ENCODE peak calls at places on chromosome 15, in seven cellular contexts. One of them, this sample, is unnamed.

GRCh38 chr15:75205064-75205395 is 3.3 kb downstream of the C15orf39 start:
- DNase-seq in iris pigment epithelial cell: no peak
- DNase-seq in activated CD8-positive, alpha-beta T cell treated with anti-CD3 and anti-CD28 coated beads, Interleukin-2, amount 10 ng/mL, durations not matched to agents 7 days and 5 days: no peak
- DNase-seq in NCI-H2081: no peak
- DNase-seq in globus pallidus: no peak
- DNase-seq in renal cortical epithelial cell: no peak
- DNase-seq in activated gamma-delta T cell treated with Interleukin-2 at 50 U/mL for 16 hours: no peak
- DNase-seq in this sample: no peak

GRCh38 chr15:77656294-77656693 is 23.6 kb upstream of the LINGO1 start:
- DNase-seq in NCI-H2081: no peak
- DNase-seq in globus pallidus: no peak
- DNase-seq in activated CD8-positive, alpha-beta T cell treated with anti-CD3 and anti-CD28 coated beads, Interleukin-2, amount 10 ng/mL, durations not matched to agents 7 days and 5 days: no peak
- DNase-seq in iris pigment epithelial cell: no peak
- DNase-seq in activated gamma-delta T cell treated with Interleukin-2 at 50 U/mL for 16 hours: no peak
- DNase-seq in renal cortical epithelial cell: no peak
- DNase-seq in this sample: no peak

GRCh38 chr15:34621675-34622074 is 38.2 kb upstream of the GOLGA8B start:
- DNase-seq in activated CD8-positive, alpha-beta T cell treated with anti-CD3 and anti-CD28 coated beads, Interleukin-2, amount 10 ng/mL, durations not matched to agents 7 days and 5 days: no peak
- DNase-seq in iris pigment epithelial cell: peak; percentile 48
- DNase-seq in NCI-H2081: peak; percentile 24
- DNase-seq in renal cortical epithelial cell: peak; percentile 50
- DNase-seq in activated gamma-delta T cell treated with Interleukin-2 at 50 U/mL for 16 hours: no peak
- DNase-seq in globus pallidus: peak; percentile 13
- DNase-seq in this sample: peak; percentile 61

GRCh38 chr15:40048155-40048792 is 9.3 kb upstream of the SRP14 start:
- DNase-seq in globus pallidus: no peak
- DNase-seq in activated CD8-positive, alpha-beta T cell treated with anti-CD3 and anti-CD28 coated beads, Interleukin-2, amount 10 ng/mL, durations not matched to agents 7 days and 5 days: peak; percentile 49
- DNase-seq in iris pigment epithelial cell: peak; percentile 53
- DNase-seq in NCI-H2081: no peak
- DNase-seq in renal cortical epithelial cell: no peak
- DNase-seq in activated gamma-delta T cell treated with Interleukin-2 at 50 U/mL for 16 hours: peak; percentile 43
- DNase-seq in this sample: no peak

GRCh38 chr15:44066211-44066827 is 128.8 kb downstream of the FRMD5 start:
- DNase-seq in NCI-H2081: peak; percentile 66
- DNase-seq in iris pigment epithelial cell: peak; percentile 66
- DNase-seq in activated gamma-delta T cell treated with Interleukin-2 at 50 U/mL for 16 hours: peak; percentile 50
- DNase-seq in renal cortical epithelial cell: peak; percentile 64
- DNase-seq in activated CD8-positive, alpha-beta T cell treated with anti-CD3 and anti-CD28 coated beads, Interleukin-2, amount 10 ng/mL, durations not matched to agents 7 days and 5 days: peak; percentile 79
- DNase-seq in globus pallidus: peak; percentile 72
- DNase-seq in this sample: peak; percentile 59

GRCh38 chr15:45251888-45252287 is at the start of gene SLC28A2:
- DNase-seq in renal cortical epithelial cell: no peak
- DNase-seq in iris pigment epithelial cell: no peak
- DNase-seq in NCI-H2081: no peak
- DNase-seq in globus pallidus: no peak
- DNase-seq in activated CD8-positive, alpha-beta T cell treated with anti-CD3 and anti-CD28 coated beads, Interleukin-2, amount 10 ng/mL, durations not matched to agents 7 days and 5 days: no peak
- DNase-seq in activated gamma-delta T cell treated with Interleukin-2 at 50 U/mL for 16 hours: no peak
- DNase-seq in this sample: no peak

GRCh38 chr15:46354443-46354842 is 719.6 kb downstream of the SQOR start:
- DNase-seq in renal cortical epithelial cell: no peak
- DNase-seq in NCI-H2081: no peak
- DNase-seq in globus pallidus: no peak
- DNase-seq in activated CD8-positive, alpha-beta T cell treated with anti-CD3 and anti-CD28 coated beads, Interleukin-2, amount 10 ng/mL, durations not matched to agents 7 days and 5 days: no peak
- DNase-seq in iris pigment epithelial cell: no peak
- DNase-seq in activated gamma-delta T cell treated with Interleukin-2 at 50 U/mL for 16 hours: no peak
- DNase-seq in this sample: no peak

GRCh38 chr15:40927497-40928346 is 1.4 kb upstream of the DLL4 start:
- DNase-seq in activated CD8-positive, alpha-beta T cell treated with anti-CD3 and anti-CD28 coated beads, Interleukin-2, amount 10 ng/mL, durations not matched to agents 7 days and 5 days: no peak
- DNase-seq in iris pigment epithelial cell: no peak
- DNase-seq in activated gamma-delta T cell treated with Interleukin-2 at 50 U/mL for 16 hours: no peak
- DNase-seq in NCI-H2081: peak; percentile 31
- DNase-seq in renal cortical epithelial cell: no peak
- DNase-seq in globus pallidus: no peak
- DNase-seq in this sample: no peak

GRCh38 chr15:39125904-39126303 is 455.0 kb upstream of the THBS1 start:
- DNase-seq in NCI-H2081: peak; percentile 55
- DNase-seq in globus pallidus: peak; percentile 11
- DNase-seq in activated CD8-positive, alpha-beta T cell treated with anti-CD3 and anti-CD28 coated beads, Interleukin-2, amount 10 ng/mL, durations not matched to agents 7 days and 5 days: peak; percentile 56
- DNase-seq in activated gamma-delta T cell treated with Interleukin-2 at 50 U/mL for 16 hours: peak; percentile 6
- DNase-seq in renal cortical epithelial cell: peak; percentile 54
- DNase-seq in iris pigment epithelial cell: peak; percentile 68
- DNase-seq in this sample: peak; percentile 23

GRCh38 chr15:25775317-25775912 is 87.7 kb downstream of the ATP10A start:
- DNase-seq in globus pallidus: no peak
- DNase-seq in renal cortical epithelial cell: peak; percentile 66
- DNase-seq in NCI-H2081: peak; percentile 4
- DNase-seq in iris pigment epithelial cell: peak; percentile 3
- DNase-seq in activated gamma-delta T cell treated with Interleukin-2 at 50 U/mL for 16 hours: no peak
- DNase-seq in activated CD8-positive, alpha-beta T cell treated with anti-CD3 and anti-CD28 coated beads, Interleukin-2, amount 10 ng/mL, durations not matched to agents 7 days and 5 days: no peak
- DNase-seq in this sample: no peak

GRCh38 chr15:35697549-35698299 is 151.8 kb upstream of the DPH6 start:
- DNase-seq in activated gamma-delta T cell treated with Interleukin-2 at 50 U/mL for 16 hours: no peak
- DNase-seq in iris pigment epithelial cell: peak; percentile 89
- DNase-seq in NCI-H2081: peak; percentile 21
- DNase-seq in globus pallidus: no peak
- DNase-seq in activated CD8-positive, alpha-beta T cell treated with anti-CD3 and anti-CD28 coated beads, Interleukin-2, amount 10 ng/mL, durations not matched to agents 7 days and 5 days: no peak
- DNase-seq in renal cortical epithelial cell: peak; percentile 70
- DNase-seq in this sample: no peak

GRCh38 chr15:55372701-55373440 is 35.3 kb downstream of the CCPG1 start:
- DNase-seq in iris pigment epithelial cell: peak; percentile 7
- DNase-seq in globus pallidus: no peak
- DNase-seq in activated gamma-delta T cell treated with Interleukin-2 at 50 U/mL for 16 hours: no peak
- DNase-seq in renal cortical epithelial cell: no peak
- DNase-seq in activated CD8-positive, alpha-beta T cell treated with anti-CD3 and anti-CD28 coated beads, Interleukin-2, amount 10 ng/mL, durations not matched to agents 7 days and 5 days: no peak
- DNase-seq in NCI-H2081: no peak
- DNase-seq in this sample: no peak

GRCh38 chr15:66681395-66681794 is 20.6 kb upstream of the SMAD6 start:
- DNase-seq in renal cortical epithelial cell: no peak
- DNase-seq in NCI-H2081: no peak
- DNase-seq in activated CD8-positive, alpha-beta T cell treated with anti-CD3 and anti-CD28 coated beads, Interleukin-2, amount 10 ng/mL, durations not matched to agents 7 days and 5 days: no peak
- DNase-seq in globus pallidus: no peak
- DNase-seq in activated gamma-delta T cell treated with Interleukin-2 at 50 U/mL for 16 hours: no peak
- DNase-seq in iris pigment epithelial cell: no peak
- DNase-seq in this sample: no peak

GRCh38 chr15:87623832-87624231 is 632.7 kb downstream of the NTRK3 start:
- DNase-seq in activated gamma-delta T cell treated with Interleukin-2 at 50 U/mL for 16 hours: no peak
- DNase-seq in NCI-H2081: no peak
- DNase-seq in renal cortical epithelial cell: peak; percentile 2
- DNase-seq in globus pallidus: no peak
- DNase-seq in activated CD8-positive, alpha-beta T cell treated with anti-CD3 and anti-CD28 coated beads, Interleukin-2, amount 10 ng/mL, durations not matched to agents 7 days and 5 days: no peak
- DNase-seq in iris pigment epithelial cell: no peak
- DNase-seq in this sample: no peak

GRCh38 chr15:51533672-51534398 is 88.7 kb downstream of the DMXL2 start:
- DNase-seq in iris pigment epithelial cell: peak; percentile 12
- DNase-seq in NCI-H2081: no peak
- DNase-seq in globus pallidus: no peak
- DNase-seq in activated CD8-positive, alpha-beta T cell treated with anti-CD3 and anti-CD28 coated beads, Interleukin-2, amount 10 ng/mL, durations not matched to agents 7 days and 5 days: no peak
- DNase-seq in activated gamma-delta T cell treated with Interleukin-2 at 50 U/mL for 16 hours: no peak
- DNase-seq in renal cortical epithelial cell: no peak
- DNase-seq in this sample: no peak

GRCh38 chr15:84981711-84982300 is at the start of gene PDE8A:
- DNase-seq in activated gamma-delta T cell treated with Interleukin-2 at 50 U/mL for 16 hours: peak; percentile 46
- DNase-seq in NCI-H2081: peak; percentile 46
- DNase-seq in renal cortical epithelial cell: no peak
- DNase-seq in activated CD8-positive, alpha-beta T cell treated with anti-CD3 and anti-CD28 coated beads, Interleukin-2, amount 10 ng/mL, durations not matched to agents 7 days and 5 days: peak; percentile 62
- DNase-seq in iris pigment epithelial cell: peak; percentile 55
- DNase-seq in globus pallidus: no peak
- DNase-seq in this sample: no peak

GRCh38 chr15:40787344-40787841 is 17.6 kb downstream of the C15orf62 start:
- DNase-seq in activated gamma-delta T cell treated with Interleukin-2 at 50 U/mL for 16 hours: peak; percentile 48
- DNase-seq in NCI-H2081: peak; percentile 98
- DNase-seq in activated CD8-positive, alpha-beta T cell treated with anti-CD3 and anti-CD28 coated beads, Interleukin-2, amount 10 ng/mL, durations not matched to agents 7 days and 5 days: peak; percentile 68
- DNase-seq in globus pallidus: no peak
- DNase-seq in iris pigment epithelial cell: peak; percentile 80
- DNase-seq in renal cortical epithelial cell: peak; percentile 99
- DNase-seq in this sample: peak; percentile 31

GRCh38 chr15:75397494-75397893 is 29.1 kb upstream of the MAN2C1 start:
- DNase-seq in activated gamma-delta T cell treated with Interleukin-2 at 50 U/mL for 16 hours: no peak
- DNase-seq in globus pallidus: no peak
- DNase-seq in renal cortical epithelial cell: no peak
- DNase-seq in NCI-H2081: no peak
- DNase-seq in iris pigment epithelial cell: peak; percentile 49
- DNase-seq in activated CD8-positive, alpha-beta T cell treated with anti-CD3 and anti-CD28 coated beads, Interleukin-2, amount 10 ng/mL, durations not matched to agents 7 days and 5 days: no peak
- DNase-seq in this sample: no peak

GRCh38 chr15:27937873-27938272 is 161.2 kb downstream of the OCA2 start:
- DNase-seq in iris pigment epithelial cell: no peak
- DNase-seq in activated CD8-positive, alpha-beta T cell treated with anti-CD3 and anti-CD28 coated beads, Interleukin-2, amount 10 ng/mL, durations not matched to agents 7 days and 5 days: no peak
- DNase-seq in renal cortical epithelial cell: no peak
- DNase-seq in NCI-H2081: no peak
- DNase-seq in activated gamma-delta T cell treated with Interleukin-2 at 50 U/mL for 16 hours: no peak
- DNase-seq in globus pallidus: no peak
- DNase-seq in this sample: no peak

GRCh38 chr15:81098884-81099601 is 35.0 kb upstream of the CFAP161 start:
- DNase-seq in activated gamma-delta T cell treated with Interleukin-2 at 50 U/mL for 16 hours: no peak
- DNase-seq in renal cortical epithelial cell: no peak
- DNase-seq in NCI-H2081: no peak
- DNase-seq in activated CD8-positive, alpha-beta T cell treated with anti-CD3 and anti-CD28 coated beads, Interleukin-2, amount 10 ng/mL, durations not matched to agents 7 days and 5 days: no peak
- DNase-seq in iris pigment epithelial cell: no peak
- DNase-seq in globus pallidus: no peak
- DNase-seq in this sample: no peak

GRCh38 chr15:58115692-58116091 is 22.5 kb upstream of the AQP9 start:
- DNase-seq in iris pigment epithelial cell: no peak
- DNase-seq in NCI-H2081: no peak
- DNase-seq in globus pallidus: no peak
- DNase-seq in activated CD8-positive, alpha-beta T cell treated with anti-CD3 and anti-CD28 coated beads, Interleukin-2, amount 10 ng/mL, durations not matched to agents 7 days and 5 days: no peak
- DNase-seq in renal cortical epithelial cell: peak; percentile 64
- DNase-seq in activated gamma-delta T cell treated with Interleukin-2 at 50 U/mL for 16 hours: no peak
- DNase-seq in this sample: peak; percentile 22

GRCh38 chr15:45662375-45662774 is 27.5 kb downstream of the SQOR start:
- DNase-seq in iris pigment epithelial cell: no peak
- DNase-seq in activated CD8-positive, alpha-beta T cell treated with anti-CD3 and anti-CD28 coated beads, Interleukin-2, amount 10 ng/mL, durations not matched to agents 7 days and 5 days: no peak
- DNase-seq in renal cortical epithelial cell: no peak
- DNase-seq in NCI-H2081: no peak
- DNase-seq in globus pallidus: no peak
- DNase-seq in activated gamma-delta T cell treated with Interleukin-2 at 50 U/mL for 16 hours: no peak
- DNase-seq in this sample: no peak

This sample was measured in cerebellar cortex.